ENCODE peak calls at places on chromosomes 4 and X, in ten cellular contexts. A is HS-5; O is brain microvascular endothelial cell; W is adipocyte; D is BJ; J is glomerular endothelial cell; Y is H4; N is Karpas-422; K is stimulated activated CD4-positive, alpha-beta T cell treated with anti-CD3 and anti-CD28 coated beads, Interleukin-12 subunit alpha, Interleukin-12 subunit beta, amount 100 ng/mL, for 24 hours; S is GM23338. T is an unnamed sample.

GRCh38 chr4:184471872-184472539 is 2.3 kb downstream of the IRF2 start:
- DNase-seq in N (peak), K (no peak), W (no peak), J (no peak), O (peak), A (no peak), D (no peak), Y (no peak), S (no peak), T (no peak)

GRCh38 chrX:101191217-101191750 is 28.3 kb upstream of the DRP2 start:
- DNase-seq in W (no peak), J (no peak), Y (no peak), A (no peak), D (no peak), S (peak), O (no peak), K (no peak), N (peak), T (no peak)

GRCh38 chrX:119693032-119693995 is at the start of gene SEPTIN6:
- DNase-seq in K (peak), S (peak), Y (peak), O (peak), J (no peak), W (peak), D (no peak), A (no peak), N (peak), T (peak)

GRCh38 chr4:19748470-19748869 is 503.2 kb upstream of the SLIT2 start:
- DNase-seq in O (peak), D (peak), A (no peak), K (no peak), J (no peak), S (no peak), N (no peak), W (peak), Y (peak), T (no peak)

GRCh38 chr4:67581913-67582312 is 23.4 kb downstream of the STAP1 start:
- DNase-seq in Y (no peak), J (no peak), D (no peak), O (no peak), N (no peak), S (no peak), A (no peak), K (no peak), W (no peak), T (no peak)

GRCh38 chr4:1285790-1286553 is 3.7 kb upstream of the MAEA start:
- DNase-seq in S (peak), O (no peak), K (no peak), W (no peak), Y (no peak), D (no peak), J (no peak), N (peak), A (no peak), T (no peak)

GRCh38 chr4:55272576-55272975 is 73.5 kb upstream of the SRD5A3 start:
- DNase-seq in Y (no peak), D (no peak), J (no peak), S (peak), K (no peak), N (no peak), O (no peak), A (no peak), W (no peak), T (no peak)

GRCh38 chr4:171118091-171118490 is 695.1 kb upstream of the GALNTL6 start:
- DNase-seq in Y (peak), D (no peak), A (peak), N (no peak), K (no peak), W (peak), S (no peak), O (no peak), J (no peak), T (no peak)

GRCh38 chr4:47837582-47838294 is at the start of gene CORIN:
- DNase-seq in D (no peak), W (no peak), O (no peak), A (no peak), K (no peak), Y (no peak), N (peak), S (peak), J (no peak), T (peak)

GRCh38 chr4:163527172-163527571 is 32.7 kb downstream of the TMA16 start:
- DNase-seq in S (no peak), O (no peak), K (no peak), A (no peak), D (no peak), J (no peak), Y (no peak), W (no peak), N (no peak), T (no peak)

GRCh38 chr4:156475322-156475721 is 496.3 kb downstream of the PDGFC start:
- DNase-seq in A (peak), Y (peak), S (no peak), O (peak), W (peak), N (peak), D (no peak), K (no peak), J (peak), T (peak)